ENCODE peak calls at places on chromosomes 1 and 21, in four cellular contexts. H is K562, C is HepG2, M is H1. B is an unnamed sample.

GRCh38 chr1:190759807-190760206 is 282.1 kb upstream of the BRINP3 start:
- DNase-seq in H (no peak), C (no peak), M (no peak), B (no peak)

GRCh38 chr1:151790940-151791651 is 796 bp upstream of the TDRKH start:
- DNase-seq in M (no peak), H (peak), C (peak), B (peak)

GRCh38 chr1:226882631-226883409 is 12.4 kb downstream of the PSEN2 start:
- DNase-seq in C (no peak), M (no peak), H (no peak), B (no peak)

GRCh38 chr1:235831148-235831547 is 35.6 kb downstream of the LYST start:
- DNase-seq in H (no peak), M (no peak), C (no peak), B (no peak)

GRCh38 chr1:232519186-232519585 is 110.7 kb downstream of the SIPA1L2 start:
- DNase-seq in C (no peak), M (no peak), H (no peak), B (no peak)

GRCh38 chr1:85661767-85662166 is 46.5 kb downstream of the ZNHIT6 start:
- DNase-seq in C (no peak), M (no peak), H (no peak), B (no peak)

GRCh38 chr1:41497056-41497440 is 12.6 kb upstream of the EDN2 start:
- DNase-seq in M (no peak), C (no peak), H (no peak), B (no peak)

GRCh38 chr1:26686795-26687194 is 9.0 kb upstream of the ARID1A start:
- DNase-seq in C (no peak), M (no peak), H (peak), B (no peak)

GRCh38 chr1:171817511-171818265 is 23.6 kb upstream of the DNM3 start:
- DNase-seq in M (no peak), C (peak), H (no peak), B (peak)

GRCh38 chr1:59173721-59174120 is 123.2 kb upstream of the FGGY start:
- DNase-seq in M (no peak), H (no peak), C (no peak), B (peak)

GRCh38 chr1:149845416-149845815 is 54.0 kb upstream of the BOLA1 start:
- DNase-seq in M (peak), C (no peak), H (no peak), B (no peak)

GRCh38 chr1:184145083-184145482 is 93.6 kb downstream of the TSEN15 start:
- DNase-seq in C (no peak), H (no peak), M (no peak), B (no peak)

GRCh38 chr21:27212444-27212843 is 245.6 kb upstream of the ADAMTS5 start:
- DNase-seq in C (no peak), M (no peak), H (no peak), B (no peak)
- TF ChIP-seq POLR2AphosphoS5 in C (no peak), M (no peak), H (no peak), B (no peak)

GRCh38 chr1:164611754-164612642 is 53.0 kb downstream of the PBX1 start:
- DNase-seq in M (no peak), H (no peak), C (peak), B (peak)
- TF ChIP-seq JUN in M (no peak), H (no peak), C (no peak), B (peak)

GRCh38 chr1:206501881-206502280 is 5.5 kb upstream of the RASSF5 start:
- DNase-seq in H (no peak), M (no peak), C (no peak), B (no peak)
- TF ChIP-seq POLR2AphosphoS5 in H (no peak), M (no peak), C (no peak), B (no peak)

GRCh38 chr1:209642817-209643216 is 9.4 kb downstream of the LAMB3 start:
- DNase-seq in H (no peak), C (no peak), M (no peak), B (no peak)

GRCh38 chr1:209641216-209642181 is 10.7 kb downstream of the LAMB3 start:
- DNase-seq in H (no peak), M (no peak), C (no peak), B (peak)

GRCh38 chr1:209646558-209646957 is 5.7 kb downstream of the LAMB3 start:
- DNase-seq in H (no peak), C (no peak), M (no peak), B (no peak)

GRCh38 chr1:209645574-209646452 is 6.4 kb downstream of the LAMB3 start:
- DNase-seq in H (peak), C (no peak), M (no peak), B (no peak)

GRCh38 chr1:209643295-209644020 is 8.8 kb downstream of the LAMB3 start:
- DNase-seq in H (no peak), M (no peak), C (no peak), B (peak)
- TF ChIP-seq JUN in H (no peak), M (no peak), C (no peak), B (no peak)

GRCh38 chr1:241007668-241008067 is 349.3 kb downstream of the RGS7 start:
- DNase-seq in H (no peak), C (no peak), M (no peak), B (no peak)
- TF ChIP-seq POLR2AphosphoS5 in H (no peak), C (no peak), M (no peak), B (no peak)

GRCh38 chr1:100053727-100054126 is 79.0 kb downstream of the SASS6 start:
- DNase-seq in M (no peak), C (no peak), H (no peak), B (no peak)
- TF ChIP-seq JUN in M (no peak), C (no peak), H (no peak), B (no peak)

GRCh38 chr1:110119843-110120242 is 7.6 kb downstream of the UBL4B start:
- DNase-seq in H (no peak), M (no peak), C (no peak), B (no peak)
- TF ChIP-seq POLR2AphosphoS5 in H (no peak), M (no peak), C (no peak), B (no peak)

GRCh38 chr1:53600001-53600400 is 139.0 kb downstream of the GLIS1 start:
- DNase-seq in C (no peak), M (no peak), H (no peak), B (no peak)
- TF ChIP-seq JUN in C (no peak), M (no peak), H (no peak), B (no peak)